ENCODE peak calls at places on chromosomes 4 and X, in seven cellular contexts. V is WTC11, U is A549, D is IMR-90, R is HepG2, H is K562, S is SK-N-SH. N is an unnamed sample.

GRCh38 chr4:166172619-166173018 is 299.6 kb downstream of the TLL1 start:
- DNase-seq in D (no peak), R (no peak), U (no peak), H (no peak), S (no peak), V (no peak), N (no peak)

GRCh38 chrX:15930585-15930984 is 76.0 kb upstream of the AP1S2 start:
- DNase-seq in R (no peak), U (peak), D (peak), V (no peak), S (peak), H (no peak), N (peak)

GRCh38 chr4:45663495-45664148 is 460.2 kb downstream of the GABRG1 start:
- DNase-seq in V (no peak), D (no peak), R (no peak), H (no peak), S (no peak), U (no peak), N (no peak)

GRCh38 chrX:21004835-21005234 is 369.4 kb upstream of the CNKSR2 start:
- DNase-seq in S (no peak), V (no peak), U (peak), R (no peak), H (no peak), D (no peak), N (no peak)

GRCh38 chr4:107243141-107243779 is 207.1 kb upstream of the DKK2 start:
- DNase-seq in H (no peak), U (no peak), V (no peak), D (no peak), R (no peak), S (peak), N (no peak)

GRCh38 chr4:129446074-129446473 is 350.1 kb downstream of the C4orf33 start:
- DNase-seq in S (no peak), D (no peak), R (no peak), U (no peak), V (peak), H (no peak), N (no peak)

GRCh38 chr4:9812530-9813340 is 31.3 kb downstream of the DRD5 start:
- DNase-seq in V (no peak), D (no peak), R (no peak), U (no peak), H (no peak), S (peak), N (peak)

GRCh38 chr4:78693777-78694456 is 82.2 kb upstream of the BMP2K start:
- DNase-seq in H (no peak), D (no peak), R (no peak), U (no peak), S (no peak), V (no peak), N (no peak)

GRCh38 chr4:40357738-40358137 is 22.6 kb downstream of the CHRNA9 start:
- DNase-seq in S (no peak), V (no peak), R (no peak), H (no peak), D (no peak), U (no peak), N (no peak)

GRCh38 chr4:105306158-105306781 is 159.6 kb downstream of the TET2 start:
- DNase-seq in D (no peak), S (no peak), R (no peak), U (peak), H (no peak), V (no peak), N (peak)

DNA sequence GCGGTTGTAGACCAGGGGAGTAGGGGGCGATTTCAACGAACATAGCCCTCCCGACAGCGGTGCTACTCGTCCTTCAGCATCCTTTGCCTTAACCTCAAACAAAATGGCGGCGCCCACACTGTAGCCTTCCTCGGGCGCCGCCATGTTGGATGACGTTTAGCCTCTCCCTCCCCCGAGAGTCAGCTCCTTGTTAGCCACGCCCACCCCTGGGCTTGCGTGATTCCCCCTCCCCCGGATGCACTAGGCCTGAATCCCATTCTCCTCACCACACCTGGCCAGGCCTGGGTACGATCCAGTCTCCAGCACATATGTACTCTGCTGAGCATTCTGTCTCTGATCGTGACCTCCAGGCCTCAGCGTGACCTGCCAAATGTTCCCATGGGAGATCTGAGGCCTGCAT is 49.0 kb upstream of the ZNF157 start:
- DNase-seq in S (no peak), H (peak), D (peak), V (peak), R (no peak), U (peak), N (no peak)
- TF ChIP-seq USF2 in S (no peak), H (no peak), D (no peak), V (no peak), R (no peak), U (no peak), N (no peak)

DNA sequence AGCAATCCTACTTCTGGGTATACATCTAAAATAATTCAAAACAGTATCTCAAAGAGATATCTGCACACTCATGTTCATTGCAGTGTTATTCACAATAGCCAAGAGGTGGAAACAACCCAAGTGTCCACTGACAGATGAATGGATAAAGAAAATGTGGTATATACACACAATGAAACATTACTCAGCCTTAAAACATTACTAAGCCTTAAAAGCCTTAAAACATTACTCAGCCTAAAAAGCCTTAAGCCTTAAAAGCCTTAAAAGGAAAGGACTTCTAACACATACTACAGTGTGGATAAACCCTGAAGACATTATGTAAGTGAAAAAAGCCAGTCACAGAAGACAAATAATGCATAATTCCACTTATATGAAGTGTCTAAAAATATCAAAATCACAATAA is 40.3 kb upstream of the TFDP3 start:
- DNase-seq in V (no peak), U (no peak), H (no peak), S (no peak), R (no peak), D (peak), N (no peak)
- TF ChIP-seq USF2 in V (no peak), U (no peak), H (no peak), S (no peak), R (no peak), D (no peak), N (no peak)

DNA sequence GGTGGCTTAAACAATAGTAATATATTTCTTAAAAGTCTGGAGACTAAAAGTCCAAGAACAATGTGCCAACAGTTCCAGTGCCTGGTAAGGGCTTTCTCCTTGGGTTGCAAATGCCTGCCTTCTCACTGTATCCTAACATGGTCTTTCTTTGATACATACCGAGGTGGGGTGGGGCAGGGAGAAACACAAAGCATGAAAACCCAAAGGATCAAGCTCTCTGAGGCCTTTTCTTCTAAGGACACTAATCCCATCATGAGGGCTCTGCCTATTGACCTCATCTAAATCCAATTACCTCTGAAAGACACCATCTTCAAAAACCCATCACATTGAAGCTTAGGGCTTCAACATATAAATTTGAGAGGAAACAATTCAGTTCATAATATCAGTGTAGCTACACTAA is 311.3 kb downstream of the GRID2 start:
- DNase-seq in S (no peak), R (no peak), U (no peak), V (no peak), H (no peak), D (no peak), N (no peak)
- TF ChIP-seq USF2 in S (no peak), R (no peak), U (no peak), V (no peak), H (no peak), D (no peak), N (no peak)

DNA sequence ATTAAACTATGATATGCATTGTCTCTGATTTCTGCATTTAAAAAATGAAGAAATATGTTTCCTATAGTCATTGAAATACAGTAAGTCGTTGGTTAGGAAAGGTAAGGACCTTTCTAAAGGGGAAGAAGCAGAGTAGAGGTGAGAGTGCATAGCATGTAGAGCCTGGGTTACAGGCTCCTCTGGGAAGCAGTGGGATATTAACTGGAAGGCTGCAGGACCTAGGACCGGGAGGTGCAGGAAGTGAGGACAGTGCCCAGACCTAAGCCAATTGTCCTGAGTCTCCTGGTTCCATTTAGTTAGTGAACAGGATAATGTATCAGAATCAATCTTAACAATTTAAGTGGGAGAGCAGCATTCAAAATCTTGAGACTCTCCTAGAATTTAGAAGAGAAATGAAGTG is 237.1 kb upstream of the NUDT6 start:
- DNase-seq in H (no peak), D (no peak), U (no peak), V (no peak), S (no peak), R (no peak), N (no peak)
- TF ChIP-seq USF2 in H (no peak), D (no peak), U (no peak), V (no peak), S (no peak), R (no peak), N (no peak)

DNA sequence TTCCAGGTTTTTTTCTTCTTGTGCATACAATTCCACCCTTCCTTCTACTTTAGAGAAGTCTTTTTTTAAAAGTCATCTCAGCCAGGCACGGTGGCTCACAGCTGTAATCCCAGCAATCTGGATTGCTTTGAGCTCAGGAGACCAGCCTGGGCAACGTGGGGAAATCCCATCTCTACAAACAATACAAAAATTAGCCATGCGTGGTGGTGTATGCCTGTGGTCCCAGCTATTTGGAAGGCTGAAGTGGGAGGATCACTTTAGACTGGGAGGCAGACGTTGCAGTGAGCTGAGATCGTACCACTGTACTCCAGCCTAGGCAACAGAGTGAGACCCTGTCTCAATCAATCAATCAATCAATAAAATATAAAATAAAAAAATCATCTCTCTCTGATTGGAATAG is 14.8 kb downstream of the ELOVL6 start:
- DNase-seq in V (no peak), U (no peak), H (no peak), D (no peak), R (no peak), S (no peak), N (no peak)
- TF ChIP-seq USF2 in V (no peak), U (no peak), H (no peak), D (no peak), R (no peak), S (no peak), N (no peak)

GRCh38 chr4:74444891-74445642 is at the start of gene AREG:
- DNase-seq in R (peak), S (peak), H (peak), V (peak), D (peak), U (peak), N (peak)
- TF ChIP-seq USF2 in R (no peak), S (no peak), H (no peak), V (no peak), D (no peak), U (no peak), N (no peak)

GRCh38 chr4:137861682-137862081 is 329.4 kb upstream of the PCDH18 start:
- DNase-seq in V (no peak), U (peak), H (peak), R (no peak), D (peak), S (peak), N (no peak)
- TF ChIP-seq USF2 in V (no peak), U (no peak), H (no peak), R (no peak), D (no peak), S (no peak), N (no peak)

GRCh38 chr4:184282251-184282713 is 64.6 kb upstream of the ENPP6 start:
- DNase-seq in S (no peak), R (peak), D (no peak), H (no peak), V (peak), U (no peak), N (peak)

GRCh38 chr4:184280591-184281071 is 63.0 kb upstream of the ENPP6 start:
- DNase-seq in U (no peak), H (peak), R (peak), D (no peak), V (no peak), S (no peak), N (peak)

GRCh38 chr4:184280104-184280503 is 62.4 kb upstream of the ENPP6 start:
- DNase-seq in D (no peak), V (no peak), U (no peak), H (no peak), S (no peak), R (no peak), N (no peak)

GRCh38 chr4:184281231-184282139 is 63.8 kb upstream of the ENPP6 start:
- DNase-seq in R (no peak), V (no peak), D (no peak), U (no peak), S (no peak), H (no peak), N (peak)

DNA sequence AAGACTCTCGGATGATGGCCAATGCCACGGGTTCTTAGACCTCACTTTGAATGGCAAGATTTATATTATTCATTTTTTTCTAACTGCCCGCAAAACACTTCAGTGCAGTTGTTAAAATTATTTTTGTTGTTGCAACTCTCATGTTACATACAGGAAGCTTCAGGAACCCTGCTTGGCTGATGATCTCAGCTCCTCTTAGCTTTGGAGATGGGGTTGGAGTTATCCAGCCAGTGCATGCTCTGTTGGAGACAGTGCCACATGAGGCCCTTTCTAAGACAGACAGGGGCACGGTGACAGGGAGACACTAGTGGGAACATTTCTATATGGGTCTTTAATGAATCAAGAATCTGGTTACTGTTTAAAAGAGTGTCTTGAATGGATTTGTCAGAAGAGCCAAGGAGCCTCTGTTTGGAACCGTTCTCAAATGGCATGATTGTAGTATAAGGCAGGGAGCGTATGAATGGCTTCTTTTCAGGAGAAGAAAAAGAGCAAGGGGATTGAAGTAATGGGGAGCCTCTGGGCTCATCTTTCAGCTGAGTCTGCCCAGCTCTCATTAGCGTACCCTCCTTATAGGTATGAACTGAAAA is 61.9 kb upstream of the ENPP6 start:
- DNase-seq in S (no peak), V (no peak), D (no peak), U (no peak), R (no peak), H (no peak), N (no peak)
- TF ChIP-seq USF2 in S (no peak), V (no peak), D (no peak), U (no peak), R (no peak), H (no peak), N (no peak)

DNA sequence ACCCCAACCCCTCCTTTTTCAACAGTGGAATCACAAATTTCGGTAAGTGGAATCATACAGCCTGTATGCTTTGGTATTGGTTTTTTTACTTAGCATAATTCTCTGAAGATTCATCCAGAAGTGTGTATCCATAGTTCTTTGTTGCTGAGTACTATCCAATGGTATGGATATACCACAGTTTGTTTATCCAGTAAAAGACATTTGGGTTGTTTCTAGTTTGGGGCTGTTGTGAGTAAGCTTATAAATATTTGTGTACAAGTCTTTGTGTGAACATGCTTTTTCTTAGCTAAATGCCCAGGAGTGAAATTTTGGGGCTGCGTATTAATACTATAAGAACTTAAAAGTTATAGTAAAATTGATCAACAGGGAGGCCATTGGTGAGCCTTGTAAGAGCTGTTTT is 57.5 kb upstream of the GC start:
- DNase-seq in R (no peak), H (no peak), D (no peak), S (no peak), V (no peak), U (no peak), N (no peak)
- TF ChIP-seq USF2 in R (no peak), H (no peak), D (no peak), S (no peak), V (no peak), U (no peak), N (no peak)

N was measured in GM12878.